ENCODE peak calls at places on chromosomes 7 and 10, in nine cellular contexts. One of them, this sample, is unnamed.

GRCh38 chr7:24968165-24968564 is 11.8 kb downstream of the OSBPL3 start:
- DNase-seq in cardiac fibroblast: no peak
- DNase-seq in foreskin fibroblast: no peak
- DNase-seq in SK-N-SH: no peak
- DNase-seq in right lobe of liver: no peak
- DNase-seq in IMR-90: no peak
- DNase-seq in GM13977: no peak
- DNase-seq in CD4-positive, alpha-beta T cell: no peak
- DNase-seq in brain microvascular endothelial cell: no peak
- DNase-seq in this sample: no peak

GRCh38 chr7:107472116-107472515 is 2.3 kb downstream of the GPR22 start:
- DNase-seq in cardiac fibroblast: no peak
- DNase-seq in foreskin fibroblast: no peak
- DNase-seq in SK-N-SH: no peak
- DNase-seq in right lobe of liver: no peak
- DNase-seq in IMR-90: no peak
- DNase-seq in GM13977: no peak
- DNase-seq in CD4-positive, alpha-beta T cell: no peak
- DNase-seq in brain microvascular endothelial cell: no peak
- DNase-seq in this sample: no peak

GRCh38 chr7:25594122-25594521 is 365.8 kb upstream of the NPVF start:
- DNase-seq in cardiac fibroblast: no peak
- DNase-seq in foreskin fibroblast: no peak
- DNase-seq in SK-N-SH: no peak
- DNase-seq in right lobe of liver: no peak
- DNase-seq in IMR-90: no peak
- DNase-seq in GM13977: no peak
- DNase-seq in CD4-positive, alpha-beta T cell: no peak
- DNase-seq in brain microvascular endothelial cell: no peak
- DNase-seq in this sample: no peak

GRCh38 chr7:19916011-19916410 is 142.6 kb upstream of the TMEM196 start:
- DNase-seq in cardiac fibroblast: peak; percentile 20
- DNase-seq in foreskin fibroblast: no peak
- DNase-seq in SK-N-SH: no peak
- DNase-seq in right lobe of liver: no peak
- DNase-seq in IMR-90: no peak
- DNase-seq in GM13977: no peak
- DNase-seq in CD4-positive, alpha-beta T cell: no peak
- DNase-seq in brain microvascular endothelial cell: no peak
- DNase-seq in this sample: no peak

GRCh38 chr7:69654381-69654780 is 56.1 kb downstream of the AUTS2 start:
- DNase-seq in cardiac fibroblast: peak; percentile 31
- DNase-seq in foreskin fibroblast: no peak
- DNase-seq in SK-N-SH: no peak
- DNase-seq in right lobe of liver: peak; percentile 21
- DNase-seq in IMR-90: no peak
- DNase-seq in GM13977: no peak
- DNase-seq in CD4-positive, alpha-beta T cell: no peak
- DNase-seq in brain microvascular endothelial cell: no peak
- DNase-seq in this sample: no peak

GRCh38 chr7:37730489-37730888 is 46.9 kb downstream of the GPR141 start:
- DNase-seq in cardiac fibroblast: no peak
- DNase-seq in foreskin fibroblast: no peak
- DNase-seq in SK-N-SH: no peak
- DNase-seq in right lobe of liver: no peak
- DNase-seq in IMR-90: no peak
- DNase-seq in GM13977: no peak
- DNase-seq in CD4-positive, alpha-beta T cell: no peak
- DNase-seq in brain microvascular endothelial cell: no peak
- DNase-seq in this sample: no peak

GRCh38 chr10:5518143-5518542 is 6.6 kb upstream of the CALML3 start:
- DNase-seq in cardiac fibroblast: no peak
- DNase-seq in foreskin fibroblast: no peak
- DNase-seq in SK-N-SH: no peak
- DNase-seq in right lobe of liver: no peak
- DNase-seq in IMR-90: no peak
- DNase-seq in GM13977: no peak
- DNase-seq in CD4-positive, alpha-beta T cell: no peak
- DNase-seq in brain microvascular endothelial cell: no peak
- DNase-seq in this sample: no peak

GRCh38 chr7:519974-520458 is 370 bp upstream of the PDGFA start:
- DNase-seq in cardiac fibroblast: peak; percentile 75
- DNase-seq in foreskin fibroblast: peak; percentile 56
- DNase-seq in SK-N-SH: peak; percentile 83
- DNase-seq in right lobe of liver: peak; percentile 58
- DNase-seq in IMR-90: peak; percentile 36
- DNase-seq in GM13977: peak; percentile 74
- DNase-seq in CD4-positive, alpha-beta T cell: no peak
- DNase-seq in brain microvascular endothelial cell: no peak
- DNase-seq in this sample: no peak

GRCh38 chr7:110205899-110206298 is 885.0 kb upstream of the LRRN3 start:
- DNase-seq in cardiac fibroblast: no peak
- DNase-seq in foreskin fibroblast: no peak
- DNase-seq in SK-N-SH: no peak
- DNase-seq in right lobe of liver: no peak
- DNase-seq in IMR-90: no peak
- DNase-seq in GM13977: no peak
- DNase-seq in CD4-positive, alpha-beta T cell: no peak
- DNase-seq in brain microvascular endothelial cell: peak; percentile 6
- DNase-seq in this sample: no peak

GRCh38 chr10:128540806-128541739 is 414.9 kb upstream of the MKI67 start:
- DNase-seq in cardiac fibroblast: peak; percentile 12
- DNase-seq in foreskin fibroblast: no peak
- DNase-seq in SK-N-SH: peak; percentile 77
- DNase-seq in right lobe of liver: no peak
- DNase-seq in IMR-90: no peak
- DNase-seq in GM13977: no peak
- DNase-seq in CD4-positive, alpha-beta T cell: no peak
- DNase-seq in brain microvascular endothelial cell: no peak
- DNase-seq in this sample: no peak

GRCh38 chr10:34339816-34340553 is 475.1 kb downstream of the PARD3 start:
- DNase-seq in cardiac fibroblast: no peak
- DNase-seq in foreskin fibroblast: no peak
- DNase-seq in SK-N-SH: no peak
- DNase-seq in right lobe of liver: no peak
- DNase-seq in IMR-90: no peak
- DNase-seq in GM13977: no peak
- DNase-seq in CD4-positive, alpha-beta T cell: no peak
- DNase-seq in brain microvascular endothelial cell: no peak
- DNase-seq in this sample: no peak

GRCh38 chr10:113788604-113789083 is 37.2 kb downstream of the PLEKHS1 start:
- DNase-seq in cardiac fibroblast: peak; percentile 93
- DNase-seq in foreskin fibroblast: peak; percentile 91
- DNase-seq in SK-N-SH: no peak
- DNase-seq in right lobe of liver: no peak
- DNase-seq in IMR-90: peak; percentile 96
- DNase-seq in GM13977: peak; percentile 20
- DNase-seq in CD4-positive, alpha-beta T cell: no peak
- DNase-seq in brain microvascular endothelial cell: peak; percentile 93
- DNase-seq in this sample: no peak

GRCh38 chr10:923844-924523 is 7.5 kb downstream of the LARP4B start:
- DNase-seq in cardiac fibroblast: no peak
- DNase-seq in foreskin fibroblast: no peak
- DNase-seq in SK-N-SH: no peak
- DNase-seq in right lobe of liver: no peak
- DNase-seq in IMR-90: no peak
- DNase-seq in GM13977: no peak
- DNase-seq in CD4-positive, alpha-beta T cell: no peak
- DNase-seq in brain microvascular endothelial cell: no peak
- DNase-seq in this sample: no peak

DNA sequence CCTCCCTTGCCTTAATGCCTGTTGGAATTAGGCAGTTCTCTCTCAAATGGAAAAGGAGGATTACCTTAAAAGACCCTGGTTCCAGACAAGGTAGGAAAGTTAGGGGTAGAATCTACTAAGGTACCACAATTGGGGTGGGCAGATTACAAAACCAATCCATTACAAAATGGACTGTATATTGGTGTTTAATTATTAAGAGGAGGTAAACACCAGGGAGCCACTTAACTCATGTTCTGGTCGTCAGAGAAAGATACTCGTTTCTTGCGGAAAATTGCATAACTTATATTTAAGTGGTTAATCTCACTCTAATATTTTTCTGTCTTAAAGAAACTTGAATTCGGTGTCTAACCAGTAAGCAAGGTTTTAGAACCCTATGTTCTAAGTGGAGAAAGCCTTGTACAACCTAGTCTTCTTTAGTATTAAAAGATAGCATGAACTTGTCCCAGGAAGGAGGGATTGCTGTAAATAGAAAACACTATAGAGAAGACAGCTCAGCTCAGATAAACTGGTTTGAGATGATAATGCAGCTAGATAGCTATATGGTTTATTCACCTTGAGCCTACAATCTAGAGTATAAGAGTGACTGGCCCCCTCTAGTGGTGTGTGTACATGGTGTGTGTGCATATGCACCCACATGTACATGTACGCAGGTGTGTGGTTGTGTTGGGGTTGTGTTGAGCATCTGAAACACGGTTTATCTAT is 58.0 kb upstream of the STRIP2 start:
- DNase-seq in cardiac fibroblast: peak; percentile 26
- DNase-seq in foreskin fibroblast: no peak
- DNase-seq in SK-N-SH: peak; percentile 52
- DNase-seq in right lobe of liver: no peak
- DNase-seq in IMR-90: peak; percentile 43
- DNase-seq in GM13977: peak; percentile 45
- DNase-seq in CD4-positive, alpha-beta T cell: peak; percentile 33
- DNase-seq in brain microvascular endothelial cell: peak; percentile 30
- DNase-seq in this sample: no peak
- TF ChIP-seq CTCF in cardiac fibroblast: peak; percentile 45
- TF ChIP-seq CTCF in foreskin fibroblast: peak; percentile 60
- TF ChIP-seq CTCF in SK-N-SH: peak; percentile 74
- TF ChIP-seq CTCF in right lobe of liver: peak; percentile 29
- TF ChIP-seq CTCF in IMR-90: peak; percentile 47
- TF ChIP-seq CTCF in GM13977: peak; percentile 69
- TF ChIP-seq CTCF in CD4-positive, alpha-beta T cell: peak; percentile 53
- TF ChIP-seq CTCF in brain microvascular endothelial cell: peak; percentile 72
- TF ChIP-seq CTCF in this sample: peak; percentile 63

DNA sequence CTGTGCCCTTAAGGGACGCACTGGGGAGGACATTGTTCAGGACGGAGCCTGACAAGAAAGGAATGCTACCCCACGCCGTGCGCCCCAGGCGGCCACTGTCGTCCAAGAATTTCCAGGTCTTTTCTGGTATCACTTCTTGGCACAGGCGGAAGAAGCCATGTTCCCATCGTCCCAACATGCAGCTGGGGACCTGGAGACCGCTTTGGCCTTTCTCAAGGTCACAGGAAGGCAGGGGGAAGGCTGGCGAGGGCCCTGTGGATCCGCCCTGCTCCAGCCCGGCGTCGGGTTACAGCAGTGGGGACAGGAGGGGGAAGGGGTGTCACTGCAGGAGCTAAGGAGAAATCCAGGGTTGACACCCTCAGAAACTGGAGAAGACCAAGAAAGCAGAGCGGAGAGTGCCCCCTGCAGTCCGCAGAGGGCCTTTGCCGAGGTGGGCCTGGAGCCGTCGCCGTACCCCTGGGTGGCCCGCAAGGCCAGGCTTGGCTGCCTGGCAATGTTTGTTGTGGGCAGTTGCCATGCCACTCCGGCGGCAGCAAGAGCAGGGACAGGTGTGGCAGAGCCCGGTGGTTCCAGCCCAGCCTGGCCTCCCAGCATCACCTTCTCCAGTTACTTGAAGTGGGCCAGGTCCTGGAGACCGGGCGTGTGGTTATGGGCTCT is 104.1 kb downstream of the LHPP start:
- DNase-seq in cardiac fibroblast: peak; percentile 14
- DNase-seq in foreskin fibroblast: no peak
- DNase-seq in SK-N-SH: no peak
- DNase-seq in right lobe of liver: peak; percentile 16
- DNase-seq in IMR-90: no peak
- DNase-seq in GM13977: peak; percentile 71
- DNase-seq in CD4-positive, alpha-beta T cell: no peak
- DNase-seq in brain microvascular endothelial cell: no peak
- DNase-seq in this sample: no peak
- TF ChIP-seq CTCF in cardiac fibroblast: peak; percentile 55
- TF ChIP-seq CTCF in foreskin fibroblast: peak; percentile 19
- TF ChIP-seq CTCF in SK-N-SH: peak; percentile 30
- TF ChIP-seq CTCF in right lobe of liver: peak; percentile 12
- TF ChIP-seq CTCF in IMR-90: peak; percentile 23
- TF ChIP-seq CTCF in GM13977: peak; percentile 70
- TF ChIP-seq CTCF in CD4-positive, alpha-beta T cell: no peak
- TF ChIP-seq CTCF in brain microvascular endothelial cell: peak; percentile 74
- TF ChIP-seq CTCF in this sample: no peak

DNA sequence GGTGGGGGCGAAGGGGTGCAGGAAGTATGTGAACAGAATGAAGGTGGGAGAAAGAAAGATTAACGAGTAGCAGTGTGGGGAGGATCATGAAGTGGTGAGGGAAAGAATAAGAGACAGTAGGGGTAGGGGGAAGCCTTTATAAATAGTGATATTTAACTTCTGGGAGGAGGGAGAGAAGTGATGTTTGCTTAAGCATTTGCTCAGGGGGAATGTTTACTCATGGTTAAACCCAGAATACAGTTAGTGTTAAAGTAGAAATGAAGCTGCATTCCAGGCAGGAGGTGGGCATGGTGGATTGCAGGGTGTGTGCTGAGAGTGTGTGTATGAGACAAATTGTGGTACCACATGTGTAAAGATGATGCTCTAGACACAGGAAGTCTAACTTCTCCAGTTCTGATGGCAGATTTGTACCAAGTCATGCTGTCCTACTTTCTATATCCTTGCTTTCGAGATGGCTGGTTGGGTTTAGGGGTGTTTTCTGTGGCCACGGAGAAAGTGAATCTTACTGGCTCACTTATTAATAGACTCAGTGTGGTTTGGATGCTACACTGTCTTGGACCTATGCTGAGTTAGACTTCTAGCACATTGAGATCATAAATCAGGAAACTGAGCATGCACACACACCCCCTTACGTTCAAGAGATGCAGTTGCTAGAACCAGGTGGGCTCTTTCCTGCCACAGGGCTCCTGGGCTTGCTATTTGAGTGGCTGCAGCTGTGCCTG is 10.6 kb upstream of the DNMBP start:
- DNase-seq in cardiac fibroblast: no peak
- DNase-seq in foreskin fibroblast: no peak
- DNase-seq in SK-N-SH: no peak
- DNase-seq in right lobe of liver: no peak
- DNase-seq in IMR-90: no peak
- DNase-seq in GM13977: peak; percentile 72
- DNase-seq in CD4-positive, alpha-beta T cell: no peak
- DNase-seq in brain microvascular endothelial cell: no peak
- DNase-seq in this sample: no peak
- TF ChIP-seq CTCF in cardiac fibroblast: no peak
- TF ChIP-seq CTCF in foreskin fibroblast: no peak
- TF ChIP-seq CTCF in SK-N-SH: no peak
- TF ChIP-seq CTCF in right lobe of liver: no peak
- TF ChIP-seq CTCF in IMR-90: no peak
- TF ChIP-seq CTCF in GM13977: peak; percentile 28
- TF ChIP-seq CTCF in CD4-positive, alpha-beta T cell: no peak
- TF ChIP-seq CTCF in brain microvascular endothelial cell: no peak
- TF ChIP-seq CTCF in this sample: no peak

DNA sequence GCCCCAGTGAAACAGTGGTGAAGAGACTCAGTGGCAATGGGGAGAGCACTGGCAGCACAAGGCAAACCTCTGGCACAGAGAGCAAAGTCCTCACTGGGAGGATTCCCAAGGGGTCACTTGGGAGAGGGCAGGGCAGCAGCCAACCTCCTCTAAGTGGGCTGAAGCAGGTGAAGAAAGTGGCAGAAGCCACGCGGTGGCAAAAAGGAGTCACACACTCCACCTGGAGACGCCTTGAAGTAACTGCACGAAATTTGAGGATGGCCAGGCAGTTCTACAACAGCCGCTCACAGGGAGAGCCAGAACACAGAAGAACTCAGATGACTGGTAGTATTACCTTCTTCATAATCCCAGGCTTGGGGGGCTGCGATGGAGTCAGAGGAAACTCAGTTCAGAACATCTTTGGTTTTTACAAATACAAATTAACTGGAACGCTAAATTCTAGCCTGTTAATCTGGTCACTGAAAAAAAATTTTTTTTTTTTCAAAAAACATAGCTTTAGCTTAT is 603 bp upstream of the IL6 start:
- DNase-seq in cardiac fibroblast: peak; percentile 87
- DNase-seq in foreskin fibroblast: peak; percentile 57
- DNase-seq in SK-N-SH: peak; percentile 32
- DNase-seq in right lobe of liver: no peak
- DNase-seq in IMR-90: peak; percentile 90
- DNase-seq in GM13977: peak; percentile 80
- DNase-seq in CD4-positive, alpha-beta T cell: peak; percentile 25
- DNase-seq in brain microvascular endothelial cell: peak; percentile 85
- DNase-seq in this sample: no peak
- TF ChIP-seq CTCF in cardiac fibroblast: peak; percentile 70
- TF ChIP-seq CTCF in foreskin fibroblast: peak; percentile 68
- TF ChIP-seq CTCF in SK-N-SH: peak; percentile 66
- TF ChIP-seq CTCF in right lobe of liver: peak; percentile 14
- TF ChIP-seq CTCF in IMR-90: peak; percentile 73
- TF ChIP-seq CTCF in GM13977: peak; percentile 90
- TF ChIP-seq CTCF in CD4-positive, alpha-beta T cell: peak; percentile 68
- TF ChIP-seq CTCF in brain microvascular endothelial cell: peak; percentile 83
- TF ChIP-seq CTCF in this sample: no peak

This sample was measured in natural killer cell.